ENCODE peak calls at places on chromosomes 7 and 10, in five cellular contexts. B is esophagus squamous epithelium, Q is sigmoid colon, W is PC-3, H is K562. F is an unnamed sample.

GRCh38 chr7:5077740-5078139 is 32.1 kb downstream of the RBAK start:
- DNase-seq in B (no peak), Q (no peak), W (peak; percentile 34), H (no peak), F (no peak)

GRCh38 chr10:116787018-116787674 is 44.8 kb upstream of the HSPA12A start:
- DNase-seq in B (no peak), Q (no peak), W (no peak), H (no peak), F (no peak)

GRCh38 chr10:86017841-86018734 is 348.5 kb downstream of the GRID1 start:
- DNase-seq in B (no peak), Q (no peak), W (no peak), H (no peak), F (no peak)

GRCh38 chr7:103660455-103661371 is 214.7 kb upstream of the SLC26A5 start:
- DNase-seq in B (no peak), Q (no peak), W (peak; percentile 83), H (peak; percentile 72), F (no peak)

GRCh38 chr10:22103701-22104100 is 100.2 kb upstream of the DNAJC1 start:
- DNase-seq in B (no peak), Q (no peak), W (peak; percentile 25), H (peak; percentile 41), F (no peak)

GRCh38 chr7:105723582-105723981 is 142.3 kb upstream of the EFCAB10 start:
- DNase-seq in B (no peak), Q (no peak), W (no peak), H (no peak), F (no peak)

GRCh38 chr10:99930731-99931550 is 78.8 kb downstream of the DNMBP start:
- DNase-seq in B (no peak), Q (no peak), W (peak; percentile 77), H (no peak), F (peak; percentile 76)

GRCh38 chr10:95431900-95432342 is 129.2 kb downstream of the SORBS1 start:
- DNase-seq in B (no peak), Q (no peak), W (no peak), H (no peak), F (no peak)

GRCh38 chr10:124608093-124608721 is 136.0 kb downstream of the FAM53B start:
- DNase-seq in B (no peak), Q (no peak), W (no peak), H (no peak), F (no peak)

GRCh38 chr7:78762625-78763024 is 690.8 kb downstream of the MAGI2 start:
- DNase-seq in B (no peak), Q (no peak), W (no peak), H (no peak), F (no peak)

GRCh38 chr7:95871078-95871848 is 98.9 kb downstream of the DYNC1I1 start:
- DNase-seq in B (no peak), Q (no peak), W (peak; percentile 63), H (peak; percentile 60), F (no peak)

GRCh38 chr10:37752309-37752875 is 105.0 kb downstream of the ZNF248 start:
- DNase-seq in B (no peak), Q (no peak), W (peak; percentile 40), H (peak; percentile 11), F (no peak)

GRCh38 chr10:128943111-128943510 is 523.9 kb upstream of the MGMT start:
- DNase-seq in B (no peak), Q (peak; percentile 72), W (no peak), H (no peak), F (no peak)

GRCh38 chr7:26429168-26429567 is 137.5 kb downstream of the SNX10 start:
- DNase-seq in B (no peak), Q (no peak), W (peak; percentile 49), H (no peak), F (no peak)

GRCh38 chr7:30470783-30471182 is 7.8 kb downstream of the NOD1 start:
- DNase-seq in B (no peak), Q (peak; percentile 87), W (peak; percentile 16), H (peak; percentile 55), F (no peak)

GRCh38 chr7:107644704-107645083 is 15.9 kb upstream of the SLC26A4 start:
- DNase-seq in B (no peak), Q (no peak), W (no peak), H (no peak), F (no peak)

GRCh38 chr7:43691611-43692010 is 37.7 kb downstream of the COA1 start:
- DNase-seq in B (no peak), Q (no peak), W (no peak), H (no peak), F (no peak)

GRCh38 chr10:7423521-7423920 is 12.7 kb upstream of the SFMBT2 start:
- DNase-seq in B (no peak), Q (no peak), W (peak; percentile 47), H (no peak), F (no peak)

GRCh38 chr10:32317795-32318194 is 29.2 kb downstream of the EPC1 start:
- DNase-seq in B (no peak), Q (no peak), W (no peak), H (no peak), F (no peak)

GRCh38 chr7:30633223-30633622 is 38.5 kb downstream of the GARS1 start:
- DNase-seq in B (no peak), Q (no peak), W (no peak), H (no peak), F (no peak)

GRCh38 chr7:112989531-112989930 is 97.1 kb downstream of the GPR85 start:
- DNase-seq in B (no peak), Q (no peak), W (peak; percentile 44), H (no peak), F (no peak)

GRCh38 chr10:95295031-95295755 is 4.4 kb upstream of the PDLIM1 start:
- DNase-seq in B (peak; percentile 33), Q (peak; percentile 69), W (no peak), H (peak; percentile 81), F (no peak)

GRCh38 chr10:89164920-89165319 is 42.2 kb downstream of the CH25H start:
- DNase-seq in B (no peak), Q (no peak), W (no peak), H (peak; percentile 1), F (no peak)

GRCh38 chr7:94146408-94146807 is 142.3 kb upstream of the BET1 start:
- DNase-seq in B (no peak), Q (no peak), W (no peak), H (no peak), F (no peak)

GRCh38 chr10:59019603-59020002 is 156.8 kb upstream of the PHYHIPL start:
- DNase-seq in B (no peak), Q (no peak), W (no peak), H (no peak), F (no peak)

GRCh38 chr7:149422065-149422913 is 38.6 kb downstream of the ZNF777 start:
- DNase-seq in B (no peak), Q (no peak), W (peak; percentile 85), H (peak; percentile 90), F (no peak)

GRCh38 chr10:51204691-51205090 is 130.4 kb downstream of the PRKG1 start:
- DNase-seq in B (no peak), Q (no peak), W (no peak), H (no peak), F (no peak)

GRCh38 chr7:7157177-7157886 is 25.0 kb upstream of the C1GALT1 start:
- DNase-seq in B (no peak), Q (no peak), W (peak; percentile 49), H (no peak), F (no peak)

GRCh38 chr7:81725496-81726117 is 44.2 kb downstream of the HGF start:
- DNase-seq in B (no peak), Q (no peak), W (peak; percentile 93), H (no peak), F (no peak)

DNA sequence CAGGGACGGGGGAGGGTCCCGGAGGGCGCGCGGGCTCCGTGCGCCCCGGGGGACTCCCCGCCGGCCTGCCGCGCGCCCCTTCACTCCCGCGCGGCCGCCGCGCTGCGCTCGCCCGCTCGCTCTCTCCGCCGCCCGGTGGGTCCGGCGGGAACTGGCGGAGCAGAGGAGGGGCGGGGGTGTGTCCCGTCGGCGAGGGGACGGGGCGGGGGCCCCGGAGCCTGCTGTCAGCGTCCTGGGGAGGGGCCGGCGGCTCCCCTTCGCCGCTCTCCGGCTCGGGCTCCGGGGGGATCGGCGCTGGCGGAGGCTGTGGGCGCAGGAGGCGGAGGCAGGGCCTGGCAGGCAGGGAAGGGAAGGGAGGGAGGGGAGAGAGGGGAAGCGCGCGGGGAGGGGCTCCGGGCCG is at the start of gene SH3PXD2A:
- DNase-seq in B (no peak), Q (peak; percentile 73), W (peak; percentile 38), H (no peak), F (no peak)
- TF ChIP-seq CTCF in B (peak; percentile 44), Q (no peak), W (no peak), H (no peak), F (peak; percentile 42)

GRCh38 chr7:69213882-69214281 is 384.4 kb upstream of the AUTS2 start:
- DNase-seq in B (no peak), Q (no peak), W (no peak), H (no peak), F (no peak)

GRCh38 chr7:69211336-69211735 is 386.9 kb upstream of the AUTS2 start:
- DNase-seq in B (no peak), Q (no peak), W (no peak), H (no peak), F (no peak)

GRCh38 chr7:69208848-69209247 is 389.4 kb upstream of the AUTS2 start:
- DNase-seq in B (no peak), Q (no peak), W (no peak), H (no peak), F (no peak)

GRCh38 chr7:69211739-69212138 is 386.5 kb upstream of the AUTS2 start:
- DNase-seq in B (no peak), Q (no peak), W (no peak), H (peak; percentile 20), F (no peak)
- TF ChIP-seq CTCF in B (no peak), Q (no peak), W (no peak), H (peak; percentile 40), F (no peak)

GRCh38 chr7:111753968-111754367 is 191.7 kb upstream of the IMMP2L start:
- DNase-seq in B (no peak), Q (no peak), W (no peak), H (no peak), F (no peak)

GRCh38 chr7:111750878-111751277 is 188.6 kb upstream of the IMMP2L start:
- DNase-seq in B (no peak), Q (no peak), W (no peak), H (no peak), F (no peak)

GRCh38 chr7:111749625-111750024 is 187.3 kb upstream of the IMMP2L start:
- DNase-seq in B (no peak), Q (no peak), W (no peak), H (no peak), F (no peak)

GRCh38 chr7:111750168-111750715 is 187.9 kb upstream of the IMMP2L start:
- DNase-seq in B (no peak), Q (no peak), W (peak; percentile 10), H (no peak), F (no peak)

DNA sequence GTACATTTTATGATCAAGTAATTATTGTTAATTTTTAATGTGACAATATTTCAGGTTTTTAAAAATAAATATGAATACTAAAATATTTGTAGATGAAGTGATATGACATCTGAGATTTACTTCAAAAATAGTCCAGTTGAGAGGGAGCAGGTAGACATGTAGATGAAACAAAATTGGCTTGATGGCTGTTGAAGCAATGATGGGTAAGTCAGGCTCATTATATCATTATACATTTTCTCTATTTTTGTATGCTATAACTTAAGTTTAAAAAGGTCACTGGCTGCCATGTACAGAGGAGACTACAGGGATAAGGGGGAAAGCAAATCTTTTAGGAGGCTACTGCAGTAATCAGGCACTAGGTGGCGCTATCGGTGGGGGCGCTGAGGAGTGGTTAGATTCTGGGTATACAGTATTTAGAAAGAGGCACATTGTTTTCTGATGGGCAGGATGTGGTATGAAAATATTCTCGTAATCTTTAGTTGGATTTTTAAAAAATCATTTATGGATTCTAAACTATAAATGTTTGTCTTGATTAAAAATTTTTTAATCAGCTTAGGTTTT is 189.8 kb upstream of the IMMP2L start:
- DNase-seq in B (no peak), Q (no peak), W (peak; percentile 76), H (peak; percentile 87), F (no peak)
- TF ChIP-seq CTCF in B (peak; percentile 78), Q (peak; percentile 34), W (peak; percentile 90), H (peak; percentile 95), F (peak; percentile 91)

GRCh38 chr7:132575336-132575986 is 809 bp downstream of the PLXNA4 start:
- DNase-seq in B (no peak), Q (peak; percentile 80), W (peak; percentile 53), H (peak; percentile 7), F (no peak)
- TF ChIP-seq CTCF in B (no peak), Q (no peak), W (peak; percentile 38), H (no peak), F (no peak)

F was measured in RWPE2.